ENCODE peak calls at places on chromosomes 2 and 18, in eight cellular contexts. T is GM23248, Q is PC-3, S is hepatocyte, Y is HCT116, O is GM23338, E is MM.1S, H is OCI-LY7. R is an unnamed sample. For H3K36me3, the result is how much of the 10 kb centered on the place peaks cover.

GRCh38 chr2:216633616-216634316 is 546 bp downstream of the IGFBP2 start:
- DNase-seq in T (peak), Q (peak), S (no peak), Y (no peak), O (peak), E (no peak), H (no peak), R (no peak)

GRCh38 chr18:30556112-30556511 is 486.4 kb downstream of the DSC3 start:
- DNase-seq in T (no peak), Q (no peak), S (no peak), Y (no peak), O (no peak), E (no peak), H (no peak), R (no peak)

GRCh38 chr2:24672589-24672988 is 120.6 kb downstream of the PTRHD1 start:
- DNase-seq in T (no peak), Q (no peak), S (no peak), Y (no peak), O (no peak), E (no peak), H (no peak), R (no peak)

GRCh38 chr2:100321181-100321880 is 970 bp downstream of the LONRF2 start:
- DNase-seq in T (peak), Q (peak), S (peak), Y (no peak), O (peak), E (no peak), H (no peak), R (peak)

GRCh38 chr2:28602751-28603639 is 107.1 kb downstream of the PLB1 start:
- DNase-seq in T (no peak), Q (peak), S (no peak), Y (no peak), O (no peak), E (no peak), H (no peak), R (no peak)

GRCh38 chr2:235070063-235070706 is 118.4 kb downstream of the SH3BP4 start:
- DNase-seq in T (peak), Q (no peak), S (no peak), Y (no peak), O (peak), E (no peak), H (no peak), R (peak)

GRCh38 chr2:180456811-180457210 is 449.7 kb upstream of the CWC22 start:
- DNase-seq in T (no peak), Q (no peak), S (no peak), Y (no peak), O (no peak), E (no peak), H (no peak), R (no peak)

GRCh38 chr2:216392945-216393840 is 19.1 kb upstream of the SMARCAL1 start:
- DNase-seq in T (no peak), Q (no peak), S (no peak), Y (no peak), O (no peak), E (no peak), H (no peak), R (no peak)

GRCh38 chr2:159450180-159450579 is 163.7 kb upstream of the WDSUB1 start:
- DNase-seq in T (no peak), Q (no peak), S (no peak), Y (no peak), O (peak), E (no peak), H (no peak), R (peak)

GRCh38 chr2:8146329-8147048 is 535.4 kb upstream of the ID2 start:
- DNase-seq in T (no peak), Q (no peak), S (no peak), Y (no peak), O (no peak), E (no peak), H (no peak), R (no peak)

GRCh38 chr2:51795248-51795888 is 763.4 kb upstream of the NRXN1 start:
- DNase-seq in T (no peak), Q (peak), S (peak), Y (peak), O (peak), E (no peak), H (peak), R (peak)

GRCh38 chr2:8737571-8738175 is 55.8 kb downstream of the ID2 start:
- DNase-seq in T (peak), Q (no peak), S (no peak), Y (no peak), O (no peak), E (no peak), H (no peak), R (no peak)

GRCh38 chr2:5748941-5749731 is 57.0 kb downstream of the SOX11 start:
- DNase-seq in T (no peak), Q (no peak), S (no peak), Y (no peak), O (no peak), E (no peak), H (no peak), R (no peak)

GRCh38 chr2:30301551-30301950 is 70.2 kb downstream of the LBH start:
- DNase-seq in T (peak), Q (peak), S (peak), Y (no peak), O (peak), E (no peak), H (no peak), R (peak)

GRCh38 chr2:85226783-85227182 is 93.6 kb downstream of the TCF7L1 start:
- DNase-seq in T (no peak), Q (no peak), S (no peak), Y (no peak), O (no peak), E (no peak), H (no peak), R (no peak)

GRCh38 chr2:85216051-85216431 is 82.8 kb downstream of the TCF7L1 start:
- DNase-seq in T (no peak), Q (no peak), S (no peak), Y (no peak), O (peak), E (no peak), H (no peak), R (peak)

GRCh38 chr2:85216927-85217326 is 83.7 kb downstream of the TCF7L1 start:
- DNase-seq in T (no peak), Q (no peak), S (no peak), Y (no peak), O (no peak), E (no peak), H (no peak), R (no peak)

GRCh38 chr2:85222792-85223191 is 89.6 kb downstream of the TCF7L1 start:
- DNase-seq in T (no peak), Q (no peak), S (no peak), Y (no peak), O (no peak), E (no peak), H (no peak), R (no peak)

DNA sequence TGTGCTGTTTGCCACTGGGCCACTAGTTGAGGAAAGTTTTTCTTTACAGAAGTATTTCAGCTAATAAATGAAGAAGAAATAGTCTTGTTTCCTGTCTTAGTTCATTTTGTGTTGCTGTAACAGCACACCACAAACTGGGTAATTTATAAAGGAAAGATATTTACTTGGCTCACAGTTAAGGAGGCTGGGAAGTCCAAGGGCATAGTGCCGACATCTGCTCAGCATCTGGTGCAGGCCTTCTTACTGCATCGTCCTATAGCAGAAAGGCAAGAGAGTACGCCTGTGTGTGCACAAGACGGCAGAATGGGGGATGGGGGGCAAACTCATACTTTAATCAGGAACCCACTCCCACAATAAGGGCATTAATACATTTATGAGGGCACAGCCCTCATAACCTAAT is 88.1 kb downstream of the TCF7L1 start:
- DNase-seq in T (peak), Q (no peak), S (no peak), Y (no peak), O (no peak), E (no peak), H (no peak), R (no peak)
- H3K36me3 ChIP-seq in T (under half), Q (under half), S (under half), Y (under half), O (under half), E (under half), H (under half), R (under half)

DNA sequence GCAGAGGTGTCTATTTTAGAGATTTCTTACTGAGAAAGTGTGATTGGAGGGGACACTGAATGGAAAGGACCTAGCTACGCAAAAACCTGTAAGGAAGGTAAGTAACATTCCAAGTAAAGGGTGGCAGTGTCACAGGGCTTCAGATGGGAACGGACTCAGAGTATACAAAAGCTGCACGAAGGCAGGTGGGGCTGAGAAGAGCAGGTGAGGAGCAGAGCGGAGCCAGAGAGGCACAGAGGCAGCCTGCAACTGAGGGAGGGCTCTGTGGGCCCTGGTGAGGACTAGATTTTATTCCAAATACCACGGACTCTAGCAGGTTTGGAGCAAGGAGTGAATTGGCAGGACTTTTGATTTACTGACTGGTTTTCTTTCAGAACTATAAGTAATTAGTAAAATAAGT is 331.3 kb upstream of the PKDCC start:
- DNase-seq in T (no peak), Q (no peak), S (no peak), Y (no peak), O (peak), E (no peak), H (no peak), R (no peak)
- TF ChIP-seq EZH2phosphoT487 in T (no peak), Q (no peak), S (no peak), Y (no peak), O (no peak), E (no peak), H (no peak), R (no peak)

DNA sequence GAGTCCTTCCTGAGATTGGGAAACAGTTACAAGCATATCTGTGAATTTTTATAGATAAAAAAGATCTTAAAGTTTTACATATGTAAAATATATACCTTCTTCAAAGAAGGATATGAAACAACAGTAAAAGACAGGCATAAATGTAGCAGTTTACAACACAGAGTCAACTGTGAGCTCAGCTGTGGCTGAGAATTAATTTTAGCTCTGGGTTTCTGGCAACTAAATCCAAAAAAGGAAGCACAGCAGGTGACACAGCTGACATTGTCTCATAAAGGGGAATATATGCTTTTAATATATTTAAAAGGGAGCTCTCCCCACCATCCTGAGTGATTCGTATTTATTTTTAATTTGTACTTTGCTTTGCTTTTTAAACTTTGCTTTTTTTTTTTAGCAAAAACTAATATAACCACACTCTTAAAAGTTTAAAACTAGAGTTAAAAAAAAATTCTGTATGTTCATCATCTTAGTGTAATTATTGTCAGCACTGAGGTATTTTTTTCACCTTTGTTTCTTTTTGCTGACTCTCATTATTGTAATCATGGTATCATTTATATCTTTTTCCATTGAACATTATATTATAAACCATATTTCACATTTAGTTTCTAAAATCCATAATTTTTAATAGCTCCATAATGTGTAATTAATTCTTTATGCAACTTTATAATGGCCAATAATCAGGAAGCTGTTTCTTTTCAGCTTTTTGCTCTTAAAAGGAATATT is 6.7 kb downstream of the TUBB6 start:
- DNase-seq in T (no peak), Q (no peak), S (no peak), Y (no peak), O (no peak), E (peak), H (peak), R (no peak)
- H3K4me2 ChIP-seq in T (peak), Q (no peak), S (no peak), Y (no peak), O (no peak), E (peak), H (peak), R (no peak)

DNA sequence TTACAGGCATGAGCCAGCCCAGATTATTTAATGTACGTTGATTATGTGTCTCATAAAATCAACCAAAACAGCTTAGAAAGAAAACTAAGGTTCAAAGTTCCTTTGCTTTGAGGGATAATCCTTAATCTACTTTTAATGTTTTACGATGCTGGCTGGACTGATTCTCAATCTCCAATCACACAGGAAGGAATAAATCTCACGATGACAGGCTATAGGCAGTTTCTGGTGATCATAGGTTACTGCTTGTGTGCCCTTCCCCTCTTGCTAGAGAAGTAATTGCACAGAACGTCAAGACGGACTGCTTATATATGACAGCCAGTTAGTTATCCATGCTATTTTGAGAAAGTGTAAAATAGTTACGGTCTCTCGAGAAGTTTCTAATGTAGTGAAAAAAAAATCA is 43.1 kb downstream of the C2orf74 start:
- DNase-seq in T (no peak), Q (no peak), S (no peak), Y (no peak), O (no peak), E (no peak), H (no peak), R (no peak)
- H3K36me3 ChIP-seq in T (half or more), Q (half or more), S (under half), Y (under half), O (under half), E (under half), H (half or more), R (under half)

GRCh38 chr2:9944330-9944758 is 7.1 kb upstream of the GRHL1 start:
- DNase-seq in T (peak), Q (no peak), S (no peak), Y (no peak), O (no peak), E (no peak), H (no peak), R (no peak)
- TF ChIP-seq EZH2phosphoT487 in T (no peak), Q (no peak), S (no peak), Y (no peak), O (no peak), E (no peak), H (no peak), R (no peak)

GRCh38 chr2:188971316-188971930 is 2.8 kb upstream of the COL3A1 start:
- DNase-seq in T (peak), Q (no peak), S (no peak), Y (no peak), O (no peak), E (no peak), H (no peak), R (no peak)
- H3K4me2 ChIP-seq in T (peak), Q (no peak), S (peak), Y (no peak), O (no peak), E (no peak), H (no peak), R (no peak)